ENCODE peak calls at places on chromosomes 13 and 19, in six cellular contexts. Y is activated T-cell treated with anti-CD3 and anti-CD28 coated beads, Interleukin-2, amount 50 U/mL, for 72 hours; Q is stimulated activated CD8-positive, alpha-beta memory T cell treated with anti-CD3 and anti-CD28 coated beads, Interleukin-12 subunit alpha, Interleukin-12 subunit beta, amount 100 ng/mL, for 4 hours; C is AG08396; O is T-helper 1 cell; R is endothelial cell. S is an unnamed sample.
A peak's percentile ranks its signal among the peaks of the same experiment; 100 is the strongest.

GRCh38 chr19:29591670-29592069 is 14.4 kb upstream of the POP4 start:
- DNase-seq in Y (no peak), Q (no peak), C (no peak), O (no peak), R (no peak), S (no peak)

GRCh38 chr19:33100894-33101644 is 20.1 kb downstream of the GPATCH1 start:
- DNase-seq in Y (no peak), Q (no peak), C (no peak), O (no peak), R (no peak), S (no peak)

GRCh38 chr19:41421314-41421713 is 5.9 kb downstream of the B3GNT8 start:
- DNase-seq in Y (no peak), Q (no peak), C (no peak), O (no peak), R (no peak), S (no peak)

GRCh38 chr13:59208405-59209195 is 955.1 kb downstream of the DIAPH3 start:
- DNase-seq in Y (no peak), Q (no peak), C (no peak), O (no peak), R (no peak), S (no peak)

GRCh38 chr13:39676315-39676876 is 20.9 kb downstream of the COG6 start:
- DNase-seq in Y (no peak), Q (no peak), C (no peak), O (no peak), R (no peak), S (peak; percentile 44)

GRCh38 chr13:93861818-93862217 is 617.7 kb downstream of the DCT start:
- DNase-seq in Y (no peak), Q (no peak), C (peak; percentile 23), O (no peak), R (no peak), S (no peak)

GRCh38 chr13:109704771-109705628 is 81.4 kb downstream of the IRS2 start:
- DNase-seq in Y (no peak), Q (no peak), C (no peak), O (no peak), R (no peak), S (no peak)

GRCh38 chr19:8423821-8424223 is 10.7 kb downstream of the MARCHF2 start:
- DNase-seq in Y (no peak), Q (no peak), C (peak; percentile 93), O (no peak), R (peak; percentile 39), S (no peak)

GRCh38 chr13:87981416-87981815 is 310.2 kb downstream of the SLITRK5 start:
- DNase-seq in Y (no peak), Q (no peak), C (no peak), O (no peak), R (no peak), S (no peak)